ENCODE peak calls at places on chromosomes 6 and 20, in nine cellular contexts. A, F, W, M, C, V, B, Y and S are unnamed samples.

GRCh38 chr6:53192590-53193232 is 44.1 kb upstream of the GCM1 start:
- DNase-seq in A (no peak), V (no peak), F (peak; percentile 12), C (no peak), B (no peak), W (peak; percentile 13), M (no peak), Y (no peak), S (no peak)

GRCh38 chr6:125201961-125202729 is 48.6 kb downstream of the TPD52L1 start:
- DNase-seq in A (no peak), F (no peak), B (peak; percentile 67), W (peak; percentile 97), V (no peak), C (peak; percentile 80), Y (no peak), M (peak; percentile 42), S (no peak)

GRCh38 chr6:167833396-167833763 is 6.7 kb downstream of the AFDN start:
- DNase-seq in M (no peak), B (no peak), F (no peak), C (no peak), V (no peak), W (no peak), Y (no peak), A (no peak), S (no peak)

GRCh38 chr6:5359413-5359812 is 98.1 kb downstream of the FARS2 start:
- DNase-seq in W (no peak), A (no peak), F (no peak), Y (no peak), V (peak; percentile 42), B (no peak), C (no peak), M (no peak), S (no peak)

GRCh38 chr6:38450717-38451116 is 189.0 kb downstream of the BTBD9 start:
- DNase-seq in B (no peak), C (no peak), V (no peak), W (no peak), A (no peak), M (no peak), Y (no peak), F (no peak), S (no peak)

GRCh38 chr20:50543326-50543725 is 33.1 kb downstream of the PTPN1 start:
- DNase-seq in B (no peak), A (no peak), Y (no peak), M (no peak), C (no peak), V (no peak), F (no peak), W (no peak), S (no peak)

GRCh38 chr6:125700591-125701353 is 48.7 kb upstream of the HEY2 start:
- DNase-seq in Y (no peak), C (no peak), F (peak; percentile 16), B (no peak), M (no peak), V (no peak), W (no peak), A (no peak), S (no peak)

GRCh38 chr20:48667481-48667880 is 160.3 kb downstream of the PREX1 start:
- DNase-seq in F (no peak), M (no peak), A (no peak), B (no peak), C (no peak), Y (no peak), V (no peak), W (no peak), S (no peak)

GRCh38 chr20:25571240-25571639 is 14.1 kb downstream of the NINL start:
- DNase-seq in Y (no peak), B (no peak), V (no peak), W (no peak), A (no peak), M (no peak), F (no peak), C (no peak), S (no peak)

GRCh38 chr20:25576783-25577530 is 8.4 kb downstream of the NINL start:
- DNase-seq in V (no peak), M (no peak), Y (no peak), F (no peak), C (no peak), A (no peak), B (no peak), W (no peak), S (no peak)

GRCh38 chr20:25573288-25574251 is 11.8 kb downstream of the NINL start:
- DNase-seq in W (no peak), B (no peak), Y (no peak), M (no peak), F (no peak), C (peak; percentile 37), V (no peak), A (no peak), S (no peak)

GRCh38 chr20:25571817-25572216 is 13.5 kb downstream of the NINL start:
- DNase-seq in W (no peak), C (no peak), Y (no peak), M (no peak), B (no peak), V (no peak), A (no peak), F (no peak), S (no peak)

GRCh38 chr20:25574411-25574810 is 10.9 kb downstream of the NINL start:
- DNase-seq in F (no peak), V (peak; percentile 46), M (no peak), B (no peak), A (no peak), C (peak; percentile 28), W (peak; percentile 68), Y (no peak), S (no peak)
- TF ChIP-seq CTCF in F (no peak), V (peak; percentile 43), M (no peak), B (no peak), A (no peak), C (peak; percentile 33), W (peak; percentile 57), Y (no peak), S (no peak)

DNA sequence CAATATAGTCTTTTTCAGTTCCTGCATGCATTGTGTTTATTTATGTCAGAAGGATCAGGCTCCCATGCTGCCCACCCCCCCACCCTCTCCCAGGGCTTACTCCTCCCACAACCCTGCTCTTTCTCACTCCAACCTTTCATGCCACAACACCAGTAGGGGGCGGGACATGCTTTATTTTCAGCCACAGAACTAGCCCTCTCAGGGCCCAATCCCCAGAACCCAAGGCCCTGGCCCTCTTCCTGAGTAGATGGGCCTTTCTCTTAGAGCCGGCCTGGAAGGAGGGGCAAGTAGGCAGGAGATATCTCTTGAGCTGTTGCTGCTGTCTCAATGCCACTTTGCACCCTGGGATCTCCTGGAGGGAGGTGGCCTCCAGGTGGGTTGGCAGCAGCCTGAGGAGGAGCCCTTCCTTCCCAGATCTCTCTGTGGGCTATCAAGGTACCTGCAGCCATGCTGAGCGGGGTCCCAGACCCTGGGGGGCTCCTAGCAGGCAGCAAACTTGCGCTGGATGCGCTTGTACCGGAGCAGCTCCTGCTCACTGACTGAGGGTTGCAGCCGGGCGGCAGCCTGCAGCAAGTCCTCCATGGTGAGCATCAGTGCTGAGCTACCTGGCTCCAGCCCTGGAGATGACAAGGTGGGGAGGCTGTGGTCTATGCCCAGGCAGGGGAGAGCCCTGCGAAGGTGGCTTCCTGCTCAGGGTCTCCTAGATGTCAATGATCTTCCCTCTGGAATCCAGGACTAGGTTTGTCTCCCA is 3.5 kb downstream of the GNMT start:
- DNase-seq in C (peak; percentile 30), Y (no peak), V (peak; percentile 75), B (no peak), W (peak; percentile 67), F (peak; percentile 29), M (no peak), A (no peak), S (peak; percentile 74)
- TF ChIP-seq CTCF in C (peak; percentile 27), Y (no peak), V (peak; percentile 42), B (no peak), W (peak; percentile 28), F (peak; percentile 39), M (peak; percentile 10), A (peak; percentile 37), S (peak; percentile 21)

GRCh38 chr6:31715022-31715683 is at the start of gene LY6G6D:
- DNase-seq in B (no peak), V (no peak), F (no peak), A (no peak), Y (no peak), W (no peak), M (no peak), C (no peak), S (no peak)

GRCh38 chr6:31718294-31718693 is 3.1 kb downstream of the LY6G6D start:
- DNase-seq in Y (no peak), A (no peak), V (no peak), M (no peak), B (no peak), C (no peak), W (no peak), F (no peak), S (no peak)

GRCh38 chr6:31719001-31719400 is 2.5 kb downstream of the LY6G6C start:
- DNase-seq in W (no peak), C (no peak), M (no peak), A (no peak), Y (no peak), B (no peak), V (no peak), F (no peak), S (no peak)

GRCh38 chr6:31720196-31720770 is 1.3 kb downstream of the LY6G6C start:
- DNase-seq in B (no peak), W (no peak), M (no peak), C (peak; percentile 42), Y (no peak), A (no peak), F (no peak), V (no peak), S (no peak)

DNA sequence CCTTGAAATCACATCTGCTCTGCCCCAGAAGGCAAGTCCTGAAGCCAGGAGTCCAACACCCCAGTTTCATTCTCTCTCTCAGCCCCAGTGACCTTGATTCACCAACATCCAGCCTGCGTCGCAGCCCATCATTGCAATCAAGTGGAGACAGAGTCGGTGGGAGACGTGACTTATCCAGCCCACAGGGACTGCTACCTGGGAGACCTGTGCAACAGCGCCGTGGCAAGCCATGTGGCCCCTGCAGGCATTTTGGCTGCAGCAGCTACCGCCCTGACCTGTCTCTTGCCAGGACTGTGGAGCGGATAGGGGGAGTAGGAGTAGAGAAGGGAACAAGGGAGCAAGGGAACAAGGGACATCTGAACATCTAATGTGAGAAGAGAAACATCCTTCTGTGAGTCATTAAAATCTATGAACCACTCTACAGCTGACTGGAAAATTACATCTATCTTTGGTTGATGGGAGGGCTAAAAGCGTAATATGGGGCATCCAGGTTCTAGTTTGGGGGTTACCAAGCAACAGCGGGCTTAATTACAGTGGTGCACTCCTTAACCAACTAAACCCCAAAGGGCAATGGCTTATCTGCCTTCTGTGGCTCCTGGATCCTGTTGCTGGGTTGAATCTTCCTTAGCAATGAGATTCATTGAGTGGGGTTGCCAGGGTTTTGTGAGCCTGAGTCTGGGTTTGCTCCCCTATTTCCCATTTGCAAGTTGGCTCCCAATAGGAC is 2.5 kb downstream of the LY6G6D start:
- DNase-seq in V (no peak), A (no peak), B (no peak), C (no peak), M (no peak), W (no peak), Y (no peak), F (no peak), S (no peak)
- TF ChIP-seq CTCF in V (no peak), A (no peak), B (no peak), C (no peak), M (no peak), W (no peak), Y (no peak), F (no peak), S (no peak)

DNA sequence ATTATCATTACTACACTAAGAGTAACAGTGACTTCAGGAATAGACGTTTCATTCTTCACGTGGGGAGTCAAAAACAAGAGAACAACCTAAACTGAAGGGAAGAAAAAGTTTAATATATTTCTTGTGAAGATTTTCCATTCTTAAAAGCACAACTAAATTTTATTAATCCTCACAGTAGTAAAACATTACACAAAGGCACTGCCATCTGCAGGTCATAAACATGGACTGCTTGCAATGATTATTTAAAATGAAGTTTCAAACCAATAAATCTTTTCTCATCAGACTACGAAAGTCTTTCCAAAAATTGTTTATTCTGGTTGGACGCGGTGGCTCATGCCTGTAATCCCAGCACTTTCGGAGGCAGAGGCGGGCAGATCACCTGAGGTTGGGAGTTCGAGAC is 2.6 kb downstream of the NCOA5 start:
- DNase-seq in C (peak; percentile 25), F (no peak), A (no peak), V (no peak), B (no peak), Y (no peak), W (peak; percentile 36), M (no peak), S (no peak)
- TF ChIP-seq CTCF in C (peak; percentile 53), F (peak; percentile 58), A (peak; percentile 36), V (peak; percentile 66), B (peak; percentile 40), Y (peak; percentile 24), W (peak; percentile 41), M (peak; percentile 55), S (peak; percentile 51)